ENCODE peak calls at places on chromosomes 13 and 19, in five cellular contexts. O is HepG2, T is GM12878, E is HEK293T, H is NT2/D1. A is an unnamed sample.
A peak's percentile ranks its signal among the peaks of the same experiment; 100 is the strongest.

GRCh38 chr13:96025283-96025682 is 27.9 kb downstream of the UGGT2 start:
- DNase-seq in O (no peak), T (no peak), E (no peak), H (no peak), A (no peak)

GRCh38 chr19:412356-413355 is 3.7 kb upstream of the C2CD4C start:
- DNase-seq in O (no peak), T (no peak), E (peak; percentile 39), H (peak; percentile 51), A (no peak)

GRCh38 chr19:4284176-4284958 is 5.3 kb downstream of the SHD start:
- DNase-seq in O (peak; percentile 81), T (no peak), E (peak; percentile 94), H (no peak), A (peak; percentile 71)

GRCh38 chr13:95327190-95327589 is 25.9 kb upstream of the ABCC4 start:
- DNase-seq in O (no peak), T (no peak), E (no peak), H (no peak), A (no peak)

GRCh38 chr13:66558511-66558910 is 671.6 kb downstream of the PCDH9 start:
- DNase-seq in O (no peak), T (no peak), E (peak; percentile 58), H (peak; percentile 15), A (no peak)

GRCh38 chr13:48043789-48044503 is 6.4 kb downstream of the NUDT15 start:
- DNase-seq in O (no peak), T (no peak), E (no peak), H (no peak), A (no peak)

GRCh38 chr13:63636231-63636993 is 2220.8 kb upstream of the PCDH20 start:
- DNase-seq in O (no peak), T (peak; percentile 8), E (peak; percentile 69), H (no peak), A (no peak)

GRCh38 chr13:46831588-46832194 is 34.7 kb upstream of the ESD start:
- DNase-seq in O (peak; percentile 22), T (no peak), E (peak; percentile 38), H (peak; percentile 25), A (no peak)

GRCh38 chr13:99293178-99293577 is 14.0 kb downstream of the GPR183 start:
- DNase-seq in O (no peak), T (no peak), E (no peak), H (no peak), A (no peak)

GRCh38 chr13:32147193-32147592 is 115.6 kb downstream of the FRY start:
- DNase-seq in O (no peak), T (no peak), E (no peak), H (no peak), A (no peak)

GRCh38 chr13:36192166-36192565 is 22.2 kb downstream of the SOHLH2 start:
- DNase-seq in O (no peak), T (no peak), E (no peak), H (no peak), A (no peak)

GRCh38 chr19:4075373-4075772 is 8.7 kb upstream of the ZBTB7A start:
- DNase-seq in O (no peak), T (no peak), E (no peak), H (no peak), A (no peak)

GRCh38 chr13:109790951-109791605 is 4.7 kb upstream of the IRS2 start:
- DNase-seq in O (peak; percentile 22), T (no peak), E (peak; percentile 9), H (peak; percentile 40), A (no peak)

GRCh38 chr13:36709136-36709895 is 35.5 kb downstream of the SERTM1 start:
- DNase-seq in O (no peak), T (no peak), E (no peak), H (no peak), A (no peak)

GRCh38 chr13:112968910-112969691 is at the start of gene MCF2L:
- DNase-seq in O (peak; percentile 56), T (no peak), E (peak; percentile 48), H (no peak), A (peak; percentile 72)

GRCh38 chr13:60463787-60464186 is 66.8 kb downstream of the TDRD3 start:
- DNase-seq in O (no peak), T (no peak), E (no peak), H (no peak), A (no peak)

GRCh38 chr19:34067861-34068271 is 104.4 kb upstream of the LSM14A start:
- DNase-seq in O (no peak), T (no peak), E (no peak), H (no peak), A (no peak)

GRCh38 chr13:26941345-26942174 is 181.0 kb upstream of the GPR12 start:
- DNase-seq in O (no peak), T (no peak), E (no peak), H (no peak), A (no peak)

GRCh38 chr19:34241513-34242337 is 12.6 kb upstream of the GARRE1 start:
- DNase-seq in O (peak; percentile 53), T (no peak), E (peak; percentile 66), H (no peak), A (peak; percentile 83)

GRCh38 chr19:58395220-58395978 is at the start of gene RNF225:
- DNase-seq in O (no peak), T (no peak), E (no peak), H (no peak), A (peak; percentile 83)

GRCh38 chr19:34577531-34578101 is 96.1 kb downstream of the WTIP start:
- DNase-seq in O (no peak), T (no peak), E (no peak), H (no peak), A (no peak)

GRCh38 chr19:52188822-52189744 is 769 bp upstream of the PPP2R1A start:
- DNase-seq in O (no peak), T (no peak), E (no peak), H (no peak), A (peak; percentile 25)

GRCh38 chr13:26929971-26930730 is 169.6 kb upstream of the GPR12 start:
- DNase-seq in O (peak; percentile 39), T (no peak), E (peak; percentile 87), H (peak; percentile 51), A (peak; percentile 96)

GRCh38 chr13:113532156-113532806 is 41.8 kb upstream of the DCUN1D2 start:
- DNase-seq in O (no peak), T (no peak), E (no peak), H (peak; percentile 70), A (peak; percentile 58)

GRCh38 chr13:113208424-113209335 is at the start of gene PCID2:
- DNase-seq in O (peak; percentile 82), T (peak; percentile 48), E (peak; percentile 73), H (peak; percentile 91), A (peak; percentile 66)

GRCh38 chr19:58274771-58275199 is 4.0 kb upstream of the ZNF8 start:
- DNase-seq in O (no peak), T (no peak), E (no peak), H (no peak), A (no peak)

GRCh38 chr13:26968431-26969335 is 202.9 kb downstream of the USP12 start:
- DNase-seq in O (peak; percentile 94), T (no peak), E (no peak), H (no peak), A (no peak)

GRCh38 chr19:30393729-30394480 is 21.7 kb downstream of the ZNF536 start:
- DNase-seq in O (no peak), T (no peak), E (no peak), H (no peak), A (peak; percentile 22)

GRCh38 chr19:30393046-30393445 is 20.9 kb downstream of the ZNF536 start:
- DNase-seq in O (no peak), T (no peak), E (no peak), H (no peak), A (no peak)

GRCh38 chr19:30390356-30390988 is 18.3 kb downstream of the ZNF536 start:
- DNase-seq in O (no peak), T (no peak), E (no peak), H (no peak), A (peak; percentile 37)

GRCh38 chr19:30391052-30391451 is 18.9 kb downstream of the ZNF536 start:
- DNase-seq in O (no peak), T (no peak), E (no peak), H (no peak), A (no peak)

GRCh38 chr19:30391554-30392551 is 19.7 kb downstream of the ZNF536 start:
- DNase-seq in O (no peak), T (no peak), E (peak; percentile 31), H (no peak), A (peak; percentile 51)
- TF ChIP-seq SUZ12 in O (no peak), T (no peak), E (no peak), H (no peak), A (no peak)

DNA sequence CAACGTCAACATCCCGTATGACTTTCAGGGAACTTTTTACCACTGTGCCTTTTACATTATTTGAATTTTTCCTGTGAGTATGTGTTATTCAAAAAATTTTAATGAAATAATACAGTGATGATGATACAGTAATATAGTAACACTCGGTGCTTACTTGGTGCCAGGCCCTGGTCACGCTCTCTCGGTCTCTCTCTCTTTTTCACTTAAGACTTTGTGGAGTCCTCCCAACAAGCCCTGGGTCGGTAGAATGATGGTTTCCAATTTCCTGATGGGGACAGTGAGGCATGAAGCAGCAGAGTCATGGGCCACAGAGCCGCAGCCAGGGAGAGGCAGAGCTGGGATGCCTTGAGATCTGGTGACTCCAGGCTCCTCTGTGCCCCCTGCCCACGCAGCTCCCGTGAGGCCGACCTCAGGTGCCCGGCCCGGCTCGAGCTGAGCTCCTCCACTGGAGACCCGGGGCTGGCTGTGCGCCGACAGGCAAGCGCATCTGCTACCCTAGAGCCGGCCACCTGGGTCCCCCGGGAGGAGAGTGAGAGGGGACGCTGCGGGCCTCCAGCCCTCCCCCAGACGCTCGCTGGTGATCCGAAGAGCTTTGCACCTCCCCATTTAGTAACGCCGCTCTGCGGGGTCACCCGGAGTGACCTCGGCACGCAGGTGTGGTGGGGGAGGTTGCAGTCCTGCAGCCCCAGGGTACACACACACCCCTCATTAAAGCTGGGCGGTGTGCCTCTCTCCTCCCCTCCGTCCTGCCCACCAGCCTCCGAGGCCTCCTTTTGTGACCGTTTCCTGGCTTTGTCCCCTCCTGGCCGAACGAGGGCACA is 4.4 kb upstream of the SBK3 start:
- DNase-seq in O (peak; percentile 64), T (no peak), E (no peak), H (no peak), A (peak; percentile 80)
- TF ChIP-seq SUZ12 in O (no peak), T (no peak), E (no peak), H (no peak), A (no peak)

DNA sequence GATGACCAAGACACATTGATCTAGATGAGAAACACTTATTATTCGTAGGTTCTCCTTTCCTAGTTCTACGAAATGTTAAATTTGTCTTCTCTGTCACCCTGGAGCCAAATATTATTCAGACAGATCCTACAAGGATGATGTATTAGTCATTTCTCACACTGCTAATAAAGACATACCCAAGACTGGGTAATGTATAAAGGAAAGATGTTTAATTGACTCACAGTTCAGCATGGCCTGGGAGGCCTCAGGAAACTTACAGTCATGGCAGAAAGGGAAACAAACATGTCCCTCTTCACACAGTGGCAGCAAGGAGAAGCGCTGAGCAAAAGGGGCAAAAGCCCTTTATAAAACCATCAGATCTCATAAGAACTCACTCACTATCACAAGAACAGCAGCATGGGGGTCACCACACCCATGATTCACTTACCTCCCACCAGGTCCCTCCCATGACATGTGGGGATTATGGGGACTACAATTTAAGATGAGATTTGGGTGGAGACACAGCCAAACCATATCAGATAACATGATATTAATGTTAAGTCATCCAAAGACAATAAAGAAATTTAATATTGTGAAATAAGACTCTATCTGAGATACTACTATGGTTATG is 1248.8 kb upstream of the SLC10A2 start:
- DNase-seq in O (no peak), T (no peak), E (no peak), H (no peak), A (no peak)
- TF ChIP-seq SUZ12 in O (no peak), T (no peak), E (no peak), H (no peak), A (no peak)

DNA sequence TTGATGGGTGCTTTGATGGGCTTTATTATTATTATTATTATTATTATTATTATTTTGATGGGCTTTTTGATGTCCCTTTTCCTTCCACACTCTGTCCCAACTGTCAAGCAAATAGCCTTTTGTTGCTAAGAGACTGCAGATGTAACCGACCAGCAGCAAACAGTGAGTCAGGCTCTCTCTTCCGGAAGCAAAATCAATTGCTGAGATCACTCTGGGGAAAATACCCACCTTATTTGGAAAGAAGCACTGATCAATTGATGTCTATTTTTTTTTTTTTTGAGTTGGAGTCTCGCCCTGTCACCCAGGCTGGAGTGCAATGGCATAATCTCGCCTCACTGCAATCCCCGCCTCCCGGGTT is 2.9 kb downstream of the LDLR start:
- DNase-seq in O (peak; percentile 92), T (no peak), E (no peak), H (no peak), A (no peak)
- TF ChIP-seq SUZ12 in O (no peak), T (no peak), E (no peak), H (no peak), A (no peak)

A was measured in H1.